ENCODE peak calls at places on chromosomes 5 and 9, in five cellular contexts. W, N, J, K and M are unnamed samples.

GRCh38 chr5:32714836-32715235 is 3.7 kb downstream of the NPR3 start:
- DNase-seq in J (no peak), K (no peak), N (no peak), W (no peak), M (no peak)

GRCh38 chr5:35853652-35854051 is 3.0 kb upstream of the IL7R start:
- DNase-seq in K (peak; percentile 20), W (no peak), N (no peak), J (peak; percentile 72), M (no peak)

GRCh38 chr5:130222638-130223037 is 318.4 kb downstream of the CHSY3 start:
- DNase-seq in N (no peak), W (no peak), J (no peak), K (no peak), M (no peak)

GRCh38 chr5:33721491-33722245 is 170.1 kb downstream of the ADAMTS12 start:
- DNase-seq in N (no peak), J (no peak), W (no peak), K (no peak), M (peak; percentile 15)

GRCh38 chr5:179146277-179146676 is 86.1 kb downstream of the ZNF354C start:
- DNase-seq in J (peak; percentile 40), K (no peak), W (no peak), N (no peak), M (no peak)

GRCh38 chr5:109805882-109806281 is 116.2 kb downstream of the MAN2A1 start:
- DNase-seq in W (peak; percentile 23), N (no peak), K (peak; percentile 63), J (no peak), M (peak; percentile 11)

GRCh38 chr5:448061-448765 is 5.2 kb downstream of the EXOC3 start:
- DNase-seq in W (peak; percentile 82), J (peak; percentile 84), N (peak; percentile 79), K (no peak), M (no peak)

GRCh38 chr5:116492016-116492623 is 82.5 kb downstream of the SEMA6A start:
- DNase-seq in J (no peak), N (no peak), K (no peak), W (no peak), M (no peak)

GRCh38 chr5:154723740-154724505 is 31.3 kb upstream of the LARP1 start:
- DNase-seq in W (no peak), K (no peak), N (no peak), J (no peak), M (no peak)

GRCh38 chr9:105864248-105864898 is 170.0 kb downstream of the TMEM38B start:
- DNase-seq in K (no peak), W (no peak), J (no peak), N (no peak), M (no peak)

GRCh38 chr9:113708821-113709713 is 167.0 kb upstream of the ZNF618 start:
- DNase-seq in W (no peak), J (no peak), K (peak; percentile 29), N (no peak), M (peak; percentile 26)

GRCh38 chr5:127899214-127899610 is 184.4 kb upstream of the SLC12A2 start:
- DNase-seq in N (no peak), J (no peak), W (no peak), K (no peak), M (no peak)

GRCh38 chr5:169099801-169100734 is 200.9 kb downstream of the SLIT3 start:
- DNase-seq in K (peak; percentile 79), W (no peak), J (no peak), N (no peak), M (no peak)

GRCh38 chr5:98564836-98565235 is 208.6 kb upstream of the RGMB start:
- DNase-seq in W (no peak), N (no peak), J (no peak), K (no peak), M (no peak)

GRCh38 chr5:5360878-5361520 is 61.5 kb upstream of the ICE1 start:
- DNase-seq in K (no peak), J (no peak), N (no peak), W (no peak), M (no peak)

GRCh38 chr9:111482656-111483418 is 1.3 kb downstream of the ECPAS start:
- DNase-seq in N (peak; percentile 88), K (peak; percentile 77), W (peak; percentile 91), J (peak; percentile 87), M (peak; percentile 69)

GRCh38 chr5:115509547-115509946 is 35.0 kb downstream of the FEM1C start:
- DNase-seq in W (no peak), J (no peak), K (no peak), N (no peak), M (no peak)

GRCh38 chr5:155466851-155467250 is 453.3 kb downstream of the KIF4B start:
- DNase-seq in K (no peak), N (no peak), J (no peak), W (no peak), M (no peak)

GRCh38 chr9:133676450-133676849 is 40.3 kb downstream of the DBH start:
- DNase-seq in N (no peak), K (no peak), W (peak; percentile 79), J (peak; percentile 34), M (no peak)

GRCh38 chr5:148391422-148391821 is 7.7 kb downstream of the FBXO38 start:
- DNase-seq in K (no peak), W (no peak), J (no peak), N (no peak), M (no peak)

GRCh38 chr9:134779640-134780039 is 101.0 kb upstream of the FCN2 start:
- DNase-seq in J (no peak), N (no peak), K (no peak), W (no peak), M (no peak)

GRCh38 chr9:134782921-134783698 is 97.5 kb upstream of the FCN2 start:
- DNase-seq in K (no peak), N (no peak), W (no peak), J (no peak), M (no peak)

GRCh38 chr9:134784612-134785305 is 95.9 kb upstream of the FCN2 start:
- DNase-seq in K (peak; percentile 76), J (no peak), W (no peak), N (no peak), M (no peak)

GRCh38 chr9:134783699-134784039 is 96.9 kb upstream of the FCN2 start:
- DNase-seq in W (no peak), J (no peak), N (peak; percentile 84), K (no peak), M (peak; percentile 22)

GRCh38 chr9:134781895-134782294 is 98.7 kb upstream of the FCN2 start:
- DNase-seq in N (no peak), W (no peak), K (no peak), J (no peak), M (no peak)
- TF ChIP-seq CTCF in N (no peak), W (no peak), K (no peak), J (peak; percentile 27), M (no peak)

DNA sequence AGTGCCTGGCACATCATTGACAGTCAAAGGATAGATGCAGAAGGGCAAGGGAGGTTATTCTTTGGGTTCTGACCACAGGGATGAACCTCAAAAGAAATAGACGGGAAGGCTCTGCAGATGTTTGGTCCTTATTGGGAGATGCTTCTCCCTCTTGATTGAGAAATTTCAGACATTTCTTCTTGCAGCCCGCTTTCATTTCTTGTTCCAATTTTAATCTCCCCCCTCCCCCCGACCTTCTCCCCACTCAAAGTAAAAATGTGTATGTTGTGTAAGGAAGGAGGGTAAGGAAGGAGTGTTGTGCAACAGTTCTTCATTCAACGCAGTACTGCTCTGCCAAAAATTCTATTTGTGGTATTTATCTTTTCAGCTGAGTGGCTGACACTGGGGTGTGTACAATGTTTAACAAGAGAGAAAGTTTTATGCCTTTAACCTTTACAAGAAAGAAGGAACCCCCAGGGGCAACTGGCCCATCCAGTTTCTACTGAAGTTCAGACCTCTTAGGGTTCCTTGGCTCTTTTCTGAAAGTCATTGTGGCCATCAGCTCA is 46.3 kb upstream of the TNFSF15 start:
- DNase-seq in W (no peak), K (no peak), N (no peak), J (peak; percentile 51), M (no peak)
- H3K4me1 ChIP-seq in W (no peaks in the 10 kb centered on the region), K (no peaks in the 10 kb centered on the region), N (no peaks in the 10 kb centered on the region), J (peaks cover 17% of the 10 kb centered on the region), M (no peaks in the 10 kb centered on the region)

GRCh38 chr5:4295663-4296339 is 700.2 kb downstream of the IRX1 start:
- DNase-seq in W (no peak), N (no peak), J (no peak), K (peak; percentile 8), M (no peak)
- TF ChIP-seq CTCF in W (peak; percentile 22), N (no peak), J (peak; percentile 43), K (no peak), M (no peak)

DNA sequence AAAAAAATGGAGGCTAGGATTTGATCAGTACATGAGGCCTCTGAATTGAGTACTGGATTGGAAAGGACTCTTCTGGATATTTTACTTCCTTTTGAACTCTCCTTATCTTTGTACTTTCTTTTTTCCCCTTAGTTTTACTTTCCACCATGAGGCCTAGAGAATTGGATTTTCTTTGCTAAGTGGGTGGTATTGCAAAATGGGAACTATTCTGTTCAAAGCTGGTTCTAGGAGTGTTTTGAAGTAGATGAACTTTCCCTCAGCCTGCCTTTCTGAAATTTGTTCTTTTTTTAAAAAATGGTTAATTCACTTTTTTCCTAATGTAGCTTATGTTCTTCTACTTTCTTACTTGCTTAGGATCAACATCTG is 108.3 kb downstream of the ANKRD55 start:
- DNase-seq in K (no peak), J (no peak), W (no peak), N (no peak), M (no peak)
- H3K4me1 ChIP-seq in K (peaks cover 12% of the 10 kb centered on the region), J (peaks cover 24% of the 10 kb centered on the region), W (peaks cover 7% of the 10 kb centered on the region), N (no peaks in the 10 kb centered on the region), M (peaks cover 32% of the 10 kb centered on the region)

DNA sequence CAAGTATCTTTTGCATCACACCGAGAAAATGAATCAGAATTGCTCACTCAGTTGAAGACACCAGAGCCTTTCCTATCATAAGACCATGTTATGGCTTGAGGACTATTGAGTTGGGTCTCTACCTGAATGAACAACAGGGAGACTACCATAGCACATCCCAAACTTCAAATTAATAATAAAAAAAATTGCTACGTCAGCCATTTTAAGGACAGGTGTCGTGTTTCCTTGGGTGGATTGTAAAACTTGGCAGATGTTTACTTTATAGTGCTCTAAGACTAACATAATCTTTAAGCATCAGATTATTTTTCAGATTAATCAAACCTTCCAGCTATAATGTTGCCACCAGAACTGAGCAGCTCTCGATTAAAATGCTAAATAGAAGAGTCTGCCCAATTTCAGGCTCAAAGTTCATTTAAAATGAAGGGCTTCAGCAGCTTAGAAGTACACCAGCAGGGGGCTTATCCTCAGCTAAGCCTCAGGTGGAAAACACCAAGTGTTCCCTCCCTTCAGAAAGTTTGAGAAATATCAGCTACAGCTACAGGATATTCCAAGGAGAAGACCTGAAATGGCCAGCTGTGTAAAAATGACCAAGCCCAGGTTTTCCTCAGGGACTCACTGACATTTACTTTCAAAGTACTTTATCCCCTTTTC is 395.5 kb downstream of the DTWD2 start:
- DNase-seq in K (no peak), J (no peak), W (no peak), N (no peak), M (no peak)
- TF ChIP-seq CTCF in K (no peak), J (no peak), W (no peak), N (no peak), M (no peak)